ENCODE peak calls at places on chromosomes 11 and 22, in four cellular contexts. B is endothelial cell of umbilical vein, C is upper lobe of left lung, W is prostate gland. O is an unnamed sample.

GRCh38 chr11:73158356-73159051 is 16.4 kb upstream of the FCHSD2 start:
- DNase-seq in B (no peak), W (no peak), C (no peak), O (no peak)

GRCh38 chr22:25420925-25421904 is 143.3 kb upstream of the GRK3 start:
- DNase-seq in B (no peak), C (no peak), W (no peak), O (peak)

GRCh38 chr11:63940786-63941185 is 2.0 kb downstream of the NAA40 start:
- DNase-seq in B (no peak), C (no peak), W (no peak), O (no peak)

GRCh38 chr22:39309364-39309861 is 10.0 kb downstream of the RPL3 start:
- DNase-seq in W (peak), C (no peak), B (no peak), O (no peak)

GRCh38 chr11:36460220-36460619 is 49.9 kb downstream of the TRAF6 start:
- DNase-seq in B (no peak), W (no peak), C (no peak), O (no peak)

GRCh38 chr11:5289696-5290095 is 12.1 kb downstream of the OR51B4 start:
- DNase-seq in B (no peak), W (no peak), C (no peak), O (no peak)

GRCh38 chr11:57406337-57406904 is 16.0 kb upstream of the PRG2 start:
- DNase-seq in C (peak), B (peak), W (no peak), O (no peak)

GRCh38 chr11:1744137-1744878 is 6.1 kb downstream of the IFITM10 start:
- DNase-seq in W (no peak), C (peak), B (no peak), O (no peak)

GRCh38 chr22:44957267-44957905 is 52.4 kb downstream of the PHF21B start:
- DNase-seq in W (no peak), C (no peak), B (no peak), O (no peak)

GRCh38 chr11:72075109-72075508 is 5.2 kb downstream of the NUMA1 start:
- DNase-seq in B (no peak), W (no peak), C (no peak), O (no peak)

GRCh38 chr22:37552560-37553163 is 7.6 kb upstream of the CDC42EP1 start:
- DNase-seq in W (no peak), B (no peak), C (no peak), O (no peak)

DNA sequence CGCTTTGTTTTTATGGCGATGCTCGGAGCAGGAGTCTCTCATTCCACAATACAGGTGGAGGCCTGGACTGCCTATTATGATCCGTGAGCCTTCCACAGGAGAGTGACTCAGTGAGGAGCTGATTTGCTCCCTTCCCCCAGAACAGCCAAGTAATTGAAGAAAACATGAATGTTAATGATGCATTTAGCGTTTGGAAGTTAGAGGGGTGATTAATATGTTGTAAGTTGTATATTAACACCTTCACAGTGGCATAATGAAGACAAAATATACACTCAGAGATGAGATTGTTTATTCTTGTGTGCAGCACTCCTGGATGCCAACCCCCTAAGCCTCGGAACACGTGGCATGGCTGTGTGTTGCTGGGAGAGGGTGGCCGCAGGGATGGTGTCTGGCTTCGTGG is 98.6 kb downstream of the GRIK4 start:
- DNase-seq in B (no peak), C (no peak), W (no peak), O (no peak)
- TF ChIP-seq POLR2AphosphoS5 in B (no peak), C (no peak), W (no peak), O (no peak)

GRCh38 chr11:18225906-18226305 is 10.7 kb downstream of the SAA4 start:
- DNase-seq in W (no peak), C (no peak), B (no peak), O (no peak)
- TF ChIP-seq POLR2A in W (no peak), C (no peak), B (no peak), O (no peak)

DNA sequence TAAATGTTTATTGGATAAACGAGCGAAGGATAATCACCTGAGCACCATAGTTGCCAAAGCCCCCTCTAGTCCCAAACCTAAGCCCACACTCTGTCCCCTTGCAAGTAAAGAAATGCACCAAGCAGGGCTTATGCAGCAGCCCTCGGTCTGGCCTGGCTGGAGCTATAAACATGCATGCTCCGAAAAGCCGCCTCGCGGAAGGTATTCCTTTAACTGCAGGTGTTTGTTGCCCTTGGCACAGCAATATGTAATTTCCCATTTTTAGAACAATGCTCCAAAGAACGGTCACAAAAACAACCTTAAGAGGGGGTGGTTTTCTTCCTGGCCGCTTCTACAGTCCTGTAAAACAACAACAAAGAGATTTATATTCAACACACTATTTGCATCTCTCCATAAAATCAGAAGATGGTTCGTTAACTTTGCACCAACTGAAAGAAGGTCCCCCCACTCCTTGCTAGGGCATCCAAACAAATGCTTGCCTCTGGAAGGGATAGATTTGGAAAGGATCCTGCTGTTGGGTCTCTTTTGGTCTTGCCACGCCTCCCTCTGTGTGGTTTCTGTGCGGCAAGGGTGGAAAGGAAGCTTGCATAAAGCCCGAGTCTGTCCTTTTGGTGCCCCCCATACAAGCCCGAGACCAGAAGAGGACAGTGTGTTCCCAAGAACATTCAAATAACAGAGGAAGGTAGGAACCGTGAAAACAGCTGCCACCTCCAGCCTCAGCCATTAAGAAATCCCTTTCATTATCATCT is 14.9 kb downstream of the SCGB1A1 start:
- DNase-seq in W (peak), B (peak), C (no peak), O (no peak)
- TF ChIP-seq POLR2AphosphoS5 in W (peak), B (no peak), C (no peak), O (no peak)

DNA sequence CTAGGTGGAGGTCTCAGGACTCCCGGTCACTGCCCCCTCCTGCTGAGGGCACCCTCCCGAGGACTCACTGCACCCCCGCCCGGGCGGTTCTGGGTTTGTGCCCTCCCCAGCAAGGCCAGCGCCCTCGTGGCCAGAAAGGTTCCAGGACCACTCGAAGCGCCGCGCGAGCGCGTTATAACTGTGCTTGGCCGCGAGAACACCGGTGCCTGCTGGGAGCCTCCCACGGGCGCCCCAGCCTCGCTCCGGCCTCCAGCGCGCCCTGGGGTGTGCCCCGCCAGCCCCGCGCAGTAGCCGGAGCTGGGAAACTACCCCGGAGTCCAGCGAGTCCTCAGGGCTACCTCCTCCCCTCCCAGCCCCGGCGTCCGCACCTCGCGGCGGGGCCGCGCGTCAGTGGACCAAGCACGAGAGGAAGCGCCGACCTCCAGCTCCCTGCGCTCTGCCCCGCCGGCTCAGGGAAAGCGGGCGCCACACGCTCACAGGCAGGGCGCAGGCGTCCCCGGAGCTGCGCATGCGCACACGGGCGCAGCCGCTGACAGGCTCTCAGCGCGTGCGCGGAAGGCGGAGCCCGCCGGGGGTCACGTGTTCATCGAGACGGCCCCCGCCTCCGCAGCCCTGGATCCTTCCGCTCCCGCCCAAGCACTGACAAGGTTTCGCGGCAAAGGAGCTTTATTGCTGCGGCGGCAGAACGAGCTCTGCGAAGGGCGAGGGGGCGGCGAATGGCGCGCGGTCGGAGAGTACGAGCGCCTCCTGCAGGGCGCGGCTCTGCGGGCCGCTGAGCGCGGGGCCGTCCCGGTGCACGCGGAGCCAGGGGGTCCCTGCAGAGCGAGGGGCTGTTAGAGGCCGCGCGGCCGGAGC is at the start of gene SCO2:
- DNase-seq in W (peak), C (peak), B (peak), O (peak)
- TF ChIP-seq POLR2A in W (peak), C (peak), B (peak), O (peak)

O was measured in GM12892.